ENCODE peak calls at places on chromosomes 13 and 19, in eight cellular contexts. C is Peyer's patch; H is activated CD4-positive, alpha-beta memory T cell treated with anti-CD3 and anti-CD28 coated beads for 36 hours; U is HuH-7.5; P is NCI-H1092 treated with DMSO at 0.1 percent for 48 hours; E is ELF-1; M is posterior cingulate gyrus; V is cardiac septum. T is an unnamed sample.

GRCh38 chr19:41409288-41409687 is 11.7 kb downstream of the BCKDHA start:
- DNase-seq in C (no peak), H (no peak), U (peak), P (no peak), E (peak), M (no peak), V (no peak), T (no peak)

GRCh38 chr19:52936958-52937334 is 13.7 kb upstream of the ZNF888 start:
- DNase-seq in C (no peak), H (no peak), U (no peak), P (no peak), E (no peak), M (no peak), V (no peak), T (no peak)

GRCh38 chr19:53927745-53928144 is 18.7 kb downstream of the CACNG7 start:
- DNase-seq in C (no peak), H (peak), U (peak), P (no peak), E (peak), M (no peak), V (no peak), T (no peak)

GRCh38 chr13:96817336-96817941 is 176.8 kb downstream of the OXGR1 start:
- DNase-seq in C (no peak), H (no peak), U (no peak), P (peak), E (peak), M (no peak), V (no peak), T (no peak)

GRCh38 chr19:42198676-42199439 is 18.6 kb downstream of the DEDD2 start:
- DNase-seq in C (no peak), H (peak), U (no peak), P (no peak), E (peak), M (no peak), V (no peak), T (peak)

GRCh38 chr19:15464394-15465385 is at the start of gene RASAL3:
- DNase-seq in C (no peak), H (peak), U (peak), P (no peak), E (no peak), M (no peak), V (peak), T (no peak)

GRCh38 chr19:16566161-16566560 is 6.1 kb downstream of the SLC35E1 start:
- DNase-seq in C (no peak), H (peak), U (no peak), P (no peak), E (no peak), M (no peak), V (no peak), T (no peak)

GRCh38 chr19:13036366-13036976 is 41.2 kb downstream of the NFIX start:
- DNase-seq in C (peak), H (no peak), U (no peak), P (peak), E (peak), M (no peak), V (no peak), T (peak)

GRCh38 chr13:96053003-96053703 is at the start of gene UGGT2:
- DNase-seq in C (peak), H (no peak), U (peak), P (peak), E (peak), M (peak), V (peak), T (peak)

GRCh38 chr13:31824705-31825512 is 85.6 kb downstream of the RXFP2 start:
- DNase-seq in C (no peak), H (no peak), U (no peak), P (no peak), E (no peak), M (no peak), V (no peak), T (no peak)

GRCh38 chr19:464146-464545 is 3.3 kb upstream of the SHC2 start:
- DNase-seq in C (no peak), H (no peak), U (no peak), P (no peak), E (no peak), M (no peak), V (no peak), T (no peak)

GRCh38 chr19:55305491-55305890 is 19.6 kb downstream of the TMEM150B start:
- DNase-seq in C (no peak), H (peak), U (peak), P (peak), E (peak), M (no peak), V (no peak), T (no peak)

GRCh38 chr13:48909088-48909389 is 66.7 kb upstream of the FNDC3A start:
- DNase-seq in C (no peak), H (no peak), U (no peak), P (no peak), E (no peak), M (no peak), V (no peak), T (no peak)

GRCh38 chr19:823565-824121 is 1.9 kb upstream of the PLPPR3 start:
- DNase-seq in C (no peak), H (no peak), U (peak), P (no peak), E (no peak), M (no peak), V (no peak), T (peak)

GRCh38 chr19:3697671-3698385 is 2.4 kb downstream of the PIP5K1C start:
- DNase-seq in C (no peak), H (no peak), U (no peak), P (no peak), E (no peak), M (no peak), V (no peak), T (no peak)

GRCh38 chr19:51751655-51752054 is at the start of gene FPR1:
- DNase-seq in C (no peak), H (no peak), U (no peak), P (no peak), E (no peak), M (no peak), V (no peak), T (no peak)